ENCODE peak calls at places on chromosomes 4 and X, in six cellular contexts. U is cardiac fibroblast, D is body of pancreas, K is H9, S is fibroblast of lung, F is neural crest cell. A is an unnamed sample.

GRCh38 chr4:183812567-183812966 is 92.5 kb upstream of the STOX2 start:
- DNase-seq in U (no peak), S (no peak), K (no peak), D (no peak), F (no peak), A (no peak)

GRCh38 chr4:7513731-7514130 is 79.0 kb upstream of the PSAPL1 start:
- DNase-seq in F (no peak), D (no peak), K (no peak), U (no peak), S (peak; percentile 82), A (no peak)

GRCh38 chr4:107183155-107183774 is 147.2 kb upstream of the DKK2 start:
- DNase-seq in S (peak; percentile 61), F (peak; percentile 30), D (peak; percentile 31), K (no peak), U (peak; percentile 79), A (peak; percentile 36)

GRCh38 chr4:184534511-184535391 is 60.4 kb upstream of the IRF2 start:
- DNase-seq in D (no peak), U (peak; percentile 88), S (peak; percentile 78), F (no peak), K (no peak), A (no peak)

GRCh38 chr4:122798917-122799316 is 27.7 kb upstream of the FGF2 start:
- DNase-seq in K (no peak), F (no peak), S (no peak), D (no peak), U (no peak), A (no peak)

GRCh38 chrX:63488546-63489373 is 137.6 kb upstream of the SPIN4 start:
- DNase-seq in S (no peak), F (no peak), U (no peak), D (peak; percentile 28), K (no peak), A (no peak)

GRCh38 chrX:63922221-63922620 is 137.2 kb upstream of the ARHGEF9 start:
- DNase-seq in F (no peak), K (no peak), S (peak; percentile 8), D (no peak), U (peak; percentile 85), A (no peak)

GRCh38 chrX:137071596-137071995 is 37.8 kb upstream of the GPR101 start:
- DNase-seq in S (no peak), K (no peak), D (no peak), F (no peak), U (no peak), A (no peak)

GRCh38 chr4:150002561-150002960 is 75.7 kb upstream of the DCLK2 start:
- DNase-seq in U (peak; percentile 25), K (no peak), D (no peak), S (peak; percentile 63), F (no peak), A (no peak)

GRCh38 chr4:7740866-7741525 is 198.7 kb downstream of the AFAP1 start:
- DNase-seq in U (no peak), F (no peak), S (no peak), D (no peak), K (no peak), A (no peak)

GRCh38 chr4:24472514-24473308 is 111.6 kb downstream of the DHX15 start:
- DNase-seq in D (peak; percentile 85), K (peak; percentile 88), S (peak; percentile 86), U (peak; percentile 79), F (peak; percentile 76), A (peak; percentile 85)

DNA sequence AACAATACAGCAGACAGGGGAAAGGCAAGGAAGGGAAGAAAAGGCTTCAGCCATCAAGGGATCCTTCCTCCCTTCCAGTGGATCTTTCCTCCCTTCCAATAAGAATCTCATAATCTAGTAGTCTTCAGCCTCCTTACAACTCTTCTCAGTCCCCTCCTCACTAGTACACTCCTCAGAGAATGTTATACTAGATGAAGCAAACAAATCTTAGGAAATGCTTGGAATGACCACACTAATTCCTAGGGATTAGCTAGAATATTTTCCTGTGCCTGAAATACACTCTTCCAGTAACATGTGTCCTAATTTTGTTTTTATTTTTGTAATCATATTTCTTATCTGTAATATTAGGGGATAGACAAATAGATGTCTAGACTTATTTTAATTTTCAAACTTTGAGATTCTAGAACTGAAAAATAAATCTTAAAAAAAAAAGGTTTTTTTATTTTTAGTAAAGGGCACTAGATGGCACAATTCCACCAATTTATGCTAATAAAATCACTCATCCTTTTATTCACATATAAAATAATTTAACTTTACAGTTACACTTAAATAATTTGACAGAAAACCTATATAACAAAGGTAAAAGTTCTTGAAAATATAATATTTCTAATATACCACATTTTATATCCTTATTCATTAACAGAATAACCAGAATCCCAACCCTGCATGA is 7.0 kb upstream of the STPG2 start:
- DNase-seq in K (no peak), S (peak; percentile 5), F (no peak), D (no peak), U (peak; percentile 37), A (no peak)
- TF ChIP-seq CTCF in K (peak; percentile 61), S (no peak), F (peak; percentile 62), D (no peak), U (no peak), A (peak; percentile 30)

DNA sequence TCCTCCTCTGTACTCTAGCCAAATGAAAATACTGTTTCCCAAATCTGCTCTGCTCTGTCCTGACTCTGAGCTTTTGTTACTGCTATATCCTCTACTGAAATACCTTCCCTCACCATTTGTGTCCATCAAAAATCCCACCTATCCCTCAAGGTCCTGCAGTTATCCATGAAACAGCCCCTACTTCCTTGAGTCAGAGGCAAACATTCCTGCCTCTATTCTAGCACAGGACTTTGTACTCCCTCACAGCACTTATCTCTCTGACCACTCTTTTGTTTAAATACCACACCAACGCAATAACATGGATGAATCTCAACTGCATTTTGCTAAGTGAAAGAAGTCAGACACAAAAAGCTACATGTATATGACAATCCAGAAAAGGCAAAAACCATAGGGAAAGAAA is 10.5 kb upstream of the RNF128 start:
- DNase-seq in F (no peak), K (no peak), D (no peak), S (no peak), U (no peak), A (no peak)
- TF ChIP-seq CTCF in F (no peak), K (no peak), D (no peak), S (no peak), U (no peak), A (no peak)

DNA sequence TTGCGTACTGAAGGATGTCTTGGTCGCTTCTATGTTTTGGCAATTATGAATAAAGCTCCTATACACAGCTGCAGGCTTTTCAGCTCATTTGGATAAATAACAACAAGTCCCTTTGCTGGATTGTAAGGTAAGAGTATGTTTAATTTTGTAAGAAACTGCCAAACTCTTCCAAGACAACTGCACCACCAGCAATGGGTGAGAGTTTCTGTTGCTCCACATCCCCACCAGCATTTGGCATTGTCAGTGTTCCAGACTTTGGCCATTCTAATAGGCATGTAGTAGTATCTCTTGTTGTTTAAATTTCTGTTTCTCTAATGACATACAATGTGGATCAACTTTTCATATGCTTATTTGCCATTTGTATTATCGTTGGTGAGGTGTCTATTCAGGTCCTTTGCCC is 44.3 kb downstream of the FNIP2 start:
- DNase-seq in D (no peak), S (no peak), K (no peak), F (no peak), U (no peak), A (no peak)
- TF ChIP-seq CTCF in D (no peak), S (no peak), K (no peak), F (no peak), U (no peak), A (no peak)

GRCh38 chr4:41013746-41014145 is 200.6 kb downstream of the APBB2 start:
- DNase-seq in U (no peak), F (no peak), K (no peak), S (no peak), D (no peak), A (no peak)
- TF ChIP-seq CTCF in U (no peak), F (no peak), K (no peak), S (no peak), D (no peak), A (no peak)

GRCh38 chrX:132651411-132652086 is 162.7 kb upstream of the MBNL3 start:
- DNase-seq in D (no peak), S (peak; percentile 32), K (no peak), U (no peak), F (no peak), A (no peak)
- TF ChIP-seq CTCF in D (no peak), S (no peak), K (peak; percentile 59), U (peak; percentile 3), F (peak; percentile 39), A (peak; percentile 20)

DNA sequence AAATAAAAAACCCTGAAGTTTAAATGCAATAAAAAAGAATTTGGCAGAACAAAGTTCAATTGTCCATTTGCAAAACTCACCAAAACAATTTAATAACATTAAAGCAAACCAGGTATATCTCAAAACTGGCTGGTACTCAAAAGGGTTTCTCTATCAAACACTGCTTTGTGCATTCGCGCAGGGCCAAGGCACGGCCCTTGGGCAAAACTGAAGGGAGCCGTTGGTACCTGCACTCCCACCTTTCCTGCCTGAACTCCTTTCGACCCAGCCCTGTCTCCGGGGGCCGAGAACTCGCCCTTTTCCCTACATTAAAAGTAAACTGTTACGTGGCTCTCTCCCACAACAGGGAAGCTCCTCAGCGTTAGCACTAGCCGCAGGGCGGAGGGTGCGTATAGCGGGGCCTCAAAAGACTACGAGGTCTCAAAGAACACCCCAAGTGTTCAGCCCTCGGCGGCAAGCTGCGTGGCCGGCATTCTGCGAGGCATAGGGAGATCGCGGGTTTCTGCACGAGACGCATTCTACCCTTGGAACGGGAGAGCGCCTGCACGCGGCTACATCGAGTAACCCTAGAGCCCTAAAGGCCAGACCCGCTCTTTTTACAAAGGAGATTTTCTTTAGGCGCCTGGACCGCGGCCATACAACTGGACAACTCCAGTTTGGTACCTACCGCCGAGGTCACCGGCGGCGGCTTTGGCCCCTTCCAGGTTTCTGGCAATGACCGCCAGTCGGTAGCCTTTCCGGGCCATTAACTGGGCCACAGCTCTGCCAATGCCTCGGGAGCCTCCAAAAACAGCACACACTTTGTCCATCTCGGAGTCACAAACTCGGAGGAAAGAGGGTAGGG is 552 bp downstream of the CBR4 start:
- DNase-seq in D (peak; percentile 76), K (peak; percentile 53), F (peak; percentile 36), S (peak; percentile 57), U (peak; percentile 65), A (peak; percentile 56)
- TF ChIP-seq CTCF in D (peak; percentile 4), K (peak; percentile 50), F (no peak), S (no peak), U (peak; percentile 4), A (no peak)

DNA sequence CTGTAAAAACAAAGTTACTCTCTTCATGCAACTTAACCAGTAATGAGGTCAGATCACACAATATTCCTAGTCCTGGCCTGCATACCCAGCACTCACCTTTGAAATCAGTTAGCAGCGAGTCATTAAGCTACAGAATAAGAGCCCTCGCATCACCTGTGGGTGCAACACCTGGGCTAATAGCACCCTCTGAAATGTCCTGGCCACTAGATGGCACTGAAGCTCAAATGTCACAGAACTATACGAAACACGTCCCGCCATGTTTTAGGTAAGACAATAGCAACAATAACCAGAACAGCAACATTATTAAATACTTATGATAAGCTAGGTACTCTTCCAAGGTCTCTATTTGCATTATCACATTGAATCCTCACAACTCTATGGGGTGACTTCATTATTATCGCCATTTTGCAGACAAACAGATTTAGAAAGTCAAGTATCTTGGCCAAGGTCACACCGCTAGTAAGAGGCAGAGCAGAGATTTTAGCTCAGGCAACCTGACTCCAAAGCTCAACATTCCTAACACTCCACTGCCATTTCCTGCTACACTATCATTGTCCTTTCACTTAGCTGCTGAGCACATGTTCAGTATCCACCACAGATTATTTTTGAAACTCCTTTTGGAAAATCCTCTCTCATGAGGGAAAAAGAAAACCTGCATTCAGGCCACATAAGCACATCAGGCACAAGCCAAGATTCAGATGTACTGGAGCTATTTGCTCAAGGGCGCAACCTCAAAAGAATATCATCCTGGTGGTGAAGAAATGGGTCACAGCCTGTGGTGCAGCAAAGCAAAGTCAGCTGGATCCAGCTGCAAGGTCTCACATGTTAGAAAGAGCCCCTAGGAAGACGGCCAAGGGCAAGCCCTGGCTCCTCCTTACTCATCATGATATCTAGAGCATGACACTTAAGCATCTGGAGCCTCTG is 59.5 kb upstream of the KDR start:
- DNase-seq in U (peak; percentile 70), S (peak; percentile 64), F (no peak), D (peak; percentile 53), K (peak; percentile 68), A (no peak)
- TF ChIP-seq CTCF in U (peak; percentile 11), S (peak; percentile 19), F (peak; percentile 51), D (peak; percentile 39), K (peak; percentile 79), A (peak; percentile 15)

GRCh38 chrX:9526965-9527364 is 62.1 kb downstream of the TBL1X start:
- DNase-seq in D (no peak), U (no peak), S (no peak), F (no peak), K (no peak), A (no peak)
- TF ChIP-seq CTCF in D (no peak), U (no peak), S (no peak), F (no peak), K (peak; percentile 42), A (no peak)